ENCODE peak calls at places on chromosomes 13 and 19, in four cellular contexts. M is psoas muscle, T is AG10803, W is cardiac muscle cell. L is an unnamed sample.
A peak's percentile ranks its signal among the peaks of the same experiment; 100 is the strongest.

GRCh38 chr19:47573076-47574026 is at the start of gene ZNF541:
- DNase-seq in M (peak; percentile 72), T (peak; percentile 45), W (no peak), L (peak; percentile 38)

GRCh38 chr13:110307697-110308376 is 753 bp downstream of the COL4A2 start:
- DNase-seq in M (no peak), T (peak; percentile 56), W (peak; percentile 53), L (peak; percentile 44)

GRCh38 chr19:1725100-1726064 is 27.9 kb upstream of the ONECUT3 start:
- DNase-seq in M (no peak), T (peak; percentile 26), W (peak; percentile 83), L (peak; percentile 28)

GRCh38 chr19:47241919-47242644 is 11.1 kb upstream of the BBC3 start:
- DNase-seq in M (no peak), T (no peak), W (no peak), L (no peak)

GRCh38 chr19:17235618-17236413 is 9.8 kb downstream of the OCEL1 start:
- DNase-seq in M (peak; percentile 86), T (peak; percentile 64), W (peak; percentile 84), L (peak; percentile 75)

GRCh38 chr13:113922412-113923118 is 51.3 kb downstream of the C13orf46 start:
- DNase-seq in M (peak; percentile 12), T (peak; percentile 39), W (no peak), L (no peak)

GRCh38 chr13:113668491-113668971 is 1.5 kb downstream of the GRK1 start:
- DNase-seq in M (peak; percentile 31), T (no peak), W (no peak), L (no peak)

GRCh38 chr13:67147257-67148218 is 82.6 kb downstream of the PCDH9 start:
- DNase-seq in M (no peak), T (peak; percentile 58), W (peak; percentile 34), L (peak; percentile 34)

GRCh38 chr19:13764101-13764807 is at the start of gene MRI1:
- DNase-seq in M (peak; percentile 89), T (peak; percentile 60), W (peak; percentile 79), L (peak; percentile 67)

GRCh38 chr19:43332058-43332922 is 21.2 kb upstream of the CD177 start:
- DNase-seq in M (no peak), T (no peak), W (no peak), L (no peak)

GRCh38 chr19:47049307-47049700 is 880 bp upstream of the TMEM160 start:
- DNase-seq in M (no peak), T (peak; percentile 84), W (no peak), L (peak; percentile 41)

GRCh38 chr19:927044-927706 is 1.3 kb downstream of the ARID3A start:
- DNase-seq in M (peak; percentile 86), T (peak; percentile 56), W (peak; percentile 79), L (no peak)

GRCh38 chr19:3213159-3213558 is 11.3 kb upstream of the CELF5 start:
- DNase-seq in M (no peak), T (no peak), W (no peak), L (no peak)

GRCh38 chr19:41398042-41398403 is 405 bp downstream of the BCKDHA start:
- DNase-seq in M (no peak), T (peak; percentile 18), W (no peak), L (no peak)

GRCh38 chr13:97648171-97648880 is 214.4 kb downstream of the RAP2A start:
- DNase-seq in M (no peak), T (no peak), W (no peak), L (peak; percentile 84)

GRCh38 chr19:18153555-18154134 is 682 bp downstream of the PIK3R2 start:
- DNase-seq in M (peak; percentile 72), T (no peak), W (no peak), L (no peak)

GRCh38 chr19:30029721-30030510 is 87.9 kb downstream of the URI1 start:
- DNase-seq in M (no peak), T (no peak), W (no peak), L (peak; percentile 82)

GRCh38 chr19:51364200-51365106 is 1.7 kb downstream of the ETFB start:
- DNase-seq in M (peak; percentile 26), T (no peak), W (no peak), L (peak; percentile 73)

GRCh38 chr13:96025283-96025682 is 27.9 kb downstream of the UGGT2 start:
- DNase-seq in M (no peak), T (peak; percentile 4), W (no peak), L (peak; percentile 19)

DNA sequence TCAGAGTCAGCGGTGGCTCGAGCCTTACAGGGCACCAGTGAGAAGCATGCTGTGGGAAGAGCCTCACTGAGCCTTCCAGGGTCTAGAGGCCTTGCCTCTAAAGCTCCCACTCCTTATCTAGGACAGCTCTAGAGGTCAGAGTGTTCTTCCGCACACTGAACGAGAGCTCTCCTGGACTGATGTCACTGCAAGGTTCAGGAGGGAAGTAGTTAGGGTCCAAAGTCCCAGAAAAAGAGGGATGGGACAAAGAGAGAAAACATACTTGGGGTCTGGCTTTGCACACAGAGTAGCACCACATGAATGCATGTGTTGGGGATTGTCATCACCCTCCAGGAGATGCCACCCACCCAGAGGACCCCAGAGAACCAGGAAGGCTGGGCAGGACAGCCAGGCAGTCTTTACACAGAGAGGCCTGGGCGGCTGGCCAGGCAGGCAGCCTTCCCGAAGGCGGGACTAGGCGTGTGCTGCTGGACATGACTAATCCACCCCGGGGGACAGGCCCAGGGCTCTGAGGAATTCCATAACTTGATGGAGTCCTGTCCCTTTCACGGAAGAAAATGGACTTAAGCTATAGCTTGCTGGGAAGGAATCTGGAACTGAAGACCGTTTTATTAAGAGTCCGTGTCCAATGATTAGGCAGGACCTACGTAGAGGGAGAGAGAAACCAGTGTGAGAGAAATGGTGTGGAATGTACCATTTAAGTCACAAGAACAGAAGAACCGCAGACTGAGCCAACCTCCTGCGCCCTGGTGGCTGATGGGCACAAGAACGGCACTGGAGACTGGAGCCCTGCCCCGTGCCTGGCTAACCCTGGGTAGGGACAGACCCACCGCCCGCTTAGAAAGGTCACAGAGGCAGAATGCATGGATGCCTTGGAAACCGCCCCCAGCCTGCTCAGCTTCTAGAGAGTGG is 16.7 kb upstream of the EPHX3 start:
- DNase-seq in M (peak; percentile 94), T (peak; percentile 92), W (no peak), L (peak; percentile 76)
- TF ChIP-seq CTCF in M (no peak), T (no peak), W (no peak), L (peak; percentile 1)

GRCh38 chr13:75803175-75803611 is 167.1 kb downstream of the LMO7 start:
- DNase-seq in M (no peak), T (no peak), W (peak; percentile 9), L (no peak)
- H3K4me3 ChIP-seq in M (no peak overlapping the region), T (no peak overlapping the region), W (peak overlapping the region; percentile 60), L (no peak overlapping the region)

GRCh38 chr13:40670307-40670706 is 3.9 kb upstream of the FOXO1 start:
- DNase-seq in M (no peak), T (no peak), W (no peak), L (no peak)

GRCh38 chr13:40667622-40667978 is 1.2 kb upstream of the FOXO1 start:
- DNase-seq in M (no peak), T (no peak), W (no peak), L (no peak)

GRCh38 chr13:40666058-40666904 is at the start of gene FOXO1:
- DNase-seq in M (peak; percentile 95), T (peak; percentile 91), W (peak; percentile 91), L (peak; percentile 90)

GRCh38 chr13:40666905-40667621 is 622 bp upstream of the FOXO1 start:
- DNase-seq in M (peak; percentile 75), T (no peak), W (peak; percentile 86), L (no peak)

DNA sequence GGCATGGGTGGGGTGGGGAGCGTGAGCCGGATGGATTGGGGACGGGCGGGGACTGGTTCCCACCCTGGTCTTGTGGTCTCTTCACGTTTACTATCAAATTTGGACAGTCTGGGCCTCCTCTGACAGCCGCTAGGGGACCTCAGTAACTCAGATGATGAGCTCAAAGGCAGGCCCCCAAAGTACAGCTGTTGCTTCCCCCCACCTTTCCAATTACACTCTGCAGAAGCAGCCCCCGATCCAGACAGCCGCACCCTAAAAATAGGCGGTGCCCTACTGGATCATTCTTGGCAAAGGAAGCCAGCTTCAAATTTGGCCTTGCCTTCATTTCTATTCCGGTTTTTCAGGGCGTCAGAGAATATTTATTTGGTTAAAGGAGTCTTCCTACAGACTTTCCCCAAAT is 1.9 kb upstream of the FOXO1 start:
- DNase-seq in M (peak; percentile 79), T (no peak), W (no peak), L (peak; percentile 36)
- TF ChIP-seq CTCF in M (peak; percentile 59), T (peak; percentile 47), W (peak; percentile 61), L (peak; percentile 63)

GRCh38 chr19:49017041-49017665 is at the start of gene LHB:
- DNase-seq in M (no peak), T (no peak), W (no peak), L (no peak)

GRCh38 chr19:49020342-49020741 is 3.5 kb upstream of the LHB start:
- DNase-seq in M (no peak), T (no peak), W (no peak), L (no peak)

GRCh38 chr19:49019242-49019932 is 2.5 kb upstream of the LHB start:
- DNase-seq in M (peak; percentile 90), T (peak; percentile 18), W (peak; percentile 81), L (peak; percentile 72)

GRCh38 chr19:49016067-49016839 is 638 bp downstream of the LHB start:
- DNase-seq in M (no peak), T (no peak), W (no peak), L (no peak)

GRCh38 chr19:49017666-49018351 is 918 bp upstream of the LHB start:
- DNase-seq in M (peak; percentile 80), T (peak; percentile 50), W (peak; percentile 71), L (peak; percentile 38)
- H3K4me3 ChIP-seq in M (peak overlapping the region; percentile 66), T (peak overlapping the region; percentile 47), W (peak overlapping the region; percentile 10), L (peak overlapping the region; percentile 40)

L was measured in epithelial cell of esophagus.